ENCODE peak calls at places on chromosomes 5 and 9, in five cellular contexts. A, I, N, V and M are unnamed samples.

GRCh38 chr5:56301041-56301440 is 67.9 kb upstream of the ANKRD55 start:
- DNase-seq in I (no peak), N (no peak), A (no peak), V (no peak), M (no peak)

GRCh38 chr9:109001275-109001676 is 12.0 kb downstream of the CTNNAL1 start:
- DNase-seq in N (no peak), I (no peak), V (no peak), A (no peak), M (no peak)

GRCh38 chr5:140398379-140398811 is 3.2 kb upstream of the ANKHD1 start:
- DNase-seq in I (no peak), A (no peak), N (no peak), V (no peak), M (no peak)

GRCh38 chr9:23412458-23412857 is 413.6 kb downstream of the ELAVL2 start:
- DNase-seq in I (no peak), V (no peak), A (no peak), N (no peak), M (no peak)

GRCh38 chr5:177427919-177428573 is 1.6 kb downstream of the GRK6 start:
- DNase-seq in A (no peak), V (no peak), I (peak), N (no peak), M (peak)

GRCh38 chr9:113631811-113632665 is 168.5 kb downstream of the RGS3 start:
- DNase-seq in A (no peak), V (no peak), I (peak), N (no peak), M (peak)

GRCh38 chr5:45532826-45533624 is 163.2 kb downstream of the HCN1 start:
- DNase-seq in N (no peak), I (no peak), V (no peak), A (no peak), M (no peak)

GRCh38 chr5:143174714-143175398 is 228.6 kb downstream of the NR3C1 start:
- DNase-seq in V (no peak), I (no peak), N (no peak), A (no peak), M (no peak)

GRCh38 chr5:107331312-107331711 is 339.4 kb downstream of the EFNA5 start:
- DNase-seq in I (no peak), N (no peak), A (no peak), V (no peak), M (no peak)

GRCh38 chr9:73412874-73413273 is 261.2 kb downstream of the ANXA1 start:
- DNase-seq in N (no peak), V (no peak), I (no peak), A (no peak), M (no peak)

GRCh38 chr5:98968056-98968564 is 39.3 kb upstream of the CHD1 start:
- DNase-seq in N (no peak), V (no peak), A (no peak), I (no peak), M (no peak)

GRCh38 chr9:131020388-131020787 is 11.4 kb downstream of the LAMC3 start:
- DNase-seq in A (no peak), N (no peak), V (no peak), I (no peak), M (no peak)